ENCODE peak calls at places on chromosomes 4 and X, in four cellular contexts. S is AG10803; H is activated naive CD4-positive, alpha-beta T cell treated with Interleukin-2 at 50 U/mL for 16 hours; U is NCI-H1417 treated with DMSO at 0.1 percent for 48 hours. T is an unnamed sample.

GRCh38 chr4:28730304-28730703 is 1869.7 kb downstream of the STIM2 start:
- DNase-seq in U (no peak), H (no peak), S (no peak), T (peak; percentile 17)

GRCh38 chr4:107183155-107183774 is 147.2 kb upstream of the DKK2 start:
- DNase-seq in S (peak; percentile 68), U (no peak), H (no peak), T (peak; percentile 67)

GRCh38 chrX:133742602-133743305 is 242.6 kb downstream of the GPC3 start:
- DNase-seq in U (no peak), S (no peak), H (no peak), T (no peak)

GRCh38 chr4:6799091-6799490 is 16.6 kb downstream of the KIAA0232 start:
- DNase-seq in S (no peak), U (no peak), H (no peak), T (no peak)

GRCh38 chr4:102761478-102761790 is 666 bp upstream of the MANBA start:
- DNase-seq in H (no peak), U (no peak), S (peak; percentile 4), T (no peak)

GRCh38 chrX:118839334-118839958 is 15.8 kb downstream of the ZCCHC12 start:
- DNase-seq in S (peak; percentile 26), H (peak; percentile 61), U (no peak), T (no peak)

GRCh38 chrX:24153175-24153795 is 3.8 kb downstream of the ZFX start:
- DNase-seq in S (no peak), H (no peak), U (no peak), T (no peak)

GRCh38 chr4:7375427-7375826 is 59.3 kb downstream of the PSAPL1 start:
- DNase-seq in S (peak; percentile 90), H (no peak), U (no peak), T (peak; percentile 26)

T was measured in HFFc6.